ENCODE peak calls at places on chromosome 20, in eight cellular contexts. N, M, S, G, L, B, C and J are unnamed samples.

GRCh38 chr20:49775229-49775693 is 37.4 kb upstream of the SLC9A8 start:
- DNase-seq in N (peak; percentile 87), M (peak; percentile 71), S (no peak), G (peak; percentile 77), L (peak; percentile 64), B (no peak), C (peak; percentile 47), J (peak; percentile 94)

GRCh38 chr20:39289316-39289715 is 327.2 kb downstream of the DHX35 start:
- DNase-seq in N (no peak), M (no peak), S (no peak), G (no peak), L (no peak), B (no peak), C (no peak), J (no peak)

GRCh38 chr20:13105864-13106457 is 97.2 kb downstream of the SPTLC3 start:
- DNase-seq in N (peak; percentile 71), M (no peak), S (no peak), G (no peak), L (peak; percentile 33), B (no peak), C (no peak), J (peak; percentile 43)

GRCh38 chr20:45235995-45236394 is 14.8 kb downstream of the SEMG2 start:
- DNase-seq in N (no peak), M (peak; percentile 73), S (no peak), G (no peak), L (no peak), B (no peak), C (no peak), J (no peak)

GRCh38 chr20:10342152-10342551 is 91.9 kb downstream of the MKKS start:
- DNase-seq in N (no peak), M (no peak), S (no peak), G (no peak), L (no peak), B (no peak), C (no peak), J (no peak)

GRCh38 chr20:9535457-9535856 is 21.1 kb downstream of the LAMP5 start:
- DNase-seq in N (no peak), M (no peak), S (no peak), G (no peak), L (no peak), B (no peak), C (no peak), J (no peak)

GRCh38 chr20:22584630-22584921 is 204 bp upstream of the FOXA2 start:
- DNase-seq in N (no peak), M (no peak), S (no peak), G (no peak), L (no peak), B (no peak), C (no peak), J (no peak)

GRCh38 chr20:64146936-64147451 is 17.3 kb upstream of the MYT1 start:
- DNase-seq in N (no peak), M (peak; percentile 25), S (no peak), G (no peak), L (no peak), B (peak; percentile 74), C (peak; percentile 37), J (no peak)

GRCh38 chr20:33914871-33915270 is 78.8 kb upstream of the RALY start:
- DNase-seq in N (peak; percentile 34), M (no peak), S (peak; percentile 40), G (no peak), L (no peak), B (no peak), C (no peak), J (no peak)

GRCh38 chr20:35616465-35617396 is 1.1 kb downstream of the SPAG4 start:
- DNase-seq in N (peak; percentile 100), M (peak; percentile 95), S (no peak), G (peak; percentile 91), L (peak; percentile 19), B (peak; percentile 94), C (peak; percentile 56), J (peak; percentile 100)

GRCh38 chr20:50663095-50663821 is 28.1 kb downstream of the RIPOR3 start:
- DNase-seq in N (no peak), M (no peak), S (no peak), G (no peak), L (no peak), B (no peak), C (no peak), J (no peak)

GRCh38 chr20:43799150-43799711 is 72.4 kb upstream of the GTSF1L start:
- DNase-seq in N (peak; percentile 25), M (no peak), S (no peak), G (no peak), L (no peak), B (no peak), C (no peak), J (peak; percentile 7)

GRCh38 chr20:48928832-48929725 is 7.6 kb downstream of the ARFGEF2 start:
- DNase-seq in N (peak; percentile 9), M (no peak), S (no peak), G (no peak), L (no peak), B (no peak), C (no peak), J (peak; percentile 73)

GRCh38 chr20:665276-665675 is 10.3 kb downstream of the SCRT2 start:
- DNase-seq in N (no peak), M (no peak), S (no peak), G (no peak), L (no peak), B (no peak), C (no peak), J (no peak)

GRCh38 chr20:40370800-40371199 is 318.2 kb downstream of the MAFB start:
- DNase-seq in N (no peak), M (no peak), S (no peak), G (no peak), L (no peak), B (no peak), C (no peak), J (no peak)

GRCh38 chr20:12575352-12576095 is 433.2 kb upstream of the SPTLC3 start:
- DNase-seq in N (peak; percentile 12), M (no peak), S (no peak), G (peak; percentile 15), L (no peak), B (no peak), C (no peak), J (peak; percentile 93)

GRCh38 chr20:11332376-11332775 is 585.3 kb upstream of the BTBD3 start:
- DNase-seq in N (no peak), M (no peak), S (no peak), G (no peak), L (no peak), B (no peak), C (no peak), J (no peak)

GRCh38 chr20:44496976-44497375 is 21.3 kb downstream of the TTPAL start:
- DNase-seq in N (peak; percentile 61), M (no peak), S (no peak), G (no peak), L (peak; percentile 88), B (no peak), C (no peak), J (peak; percentile 73)

DNA sequence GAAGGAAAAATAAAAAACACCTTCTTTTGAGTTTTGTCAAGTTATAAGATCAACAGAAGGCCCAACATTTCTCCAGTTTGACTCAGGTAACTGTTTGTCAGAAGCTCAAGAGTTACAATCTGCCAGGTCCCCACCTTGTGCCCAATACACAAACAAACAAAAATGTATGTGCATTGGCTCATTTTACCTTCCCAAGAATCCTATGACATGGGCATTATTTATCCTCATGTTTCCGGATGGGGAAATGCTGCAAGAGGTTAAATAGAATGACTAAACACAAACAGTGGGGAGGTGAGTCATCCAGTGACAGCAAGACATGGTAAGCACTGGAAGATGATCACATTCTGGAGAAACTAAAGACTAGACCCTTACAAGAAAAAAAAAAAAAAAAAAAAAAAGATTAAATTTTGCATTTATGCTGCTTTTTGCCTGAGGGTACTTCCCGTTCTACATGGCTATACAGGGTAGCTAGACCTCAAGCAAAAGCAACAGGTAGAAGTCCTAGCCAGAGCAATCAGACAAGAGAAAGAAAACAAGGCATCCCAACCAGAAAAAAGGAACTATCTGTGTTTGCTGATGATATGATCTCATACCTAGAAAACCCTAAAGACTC is 23.6 kb upstream of the ANKRD60 start:
- DNase-seq in N (peak; percentile 88), M (no peak), S (no peak), G (no peak), L (peak; percentile 80), B (no peak), C (no peak), J (peak; percentile 97)
- H3K27ac ChIP-seq in N (peak overlapping the region; percentile 44), M (no peak overlapping the region), S (no peak overlapping the region), G (no peak overlapping the region), L (peak overlapping the region; percentile 77), B (no peak overlapping the region), C (no peak overlapping the region), J (peak overlapping the region; percentile 19)

GRCh38 chr20:6502999-6503398 is 264.5 kb upstream of the BMP2 start:
- DNase-seq in N (no peak), M (no peak), S (no peak), G (no peak), L (no peak), B (no peak), C (no peak), J (no peak)

GRCh38 chr20:6504826-6505225 is 262.7 kb upstream of the BMP2 start:
- DNase-seq in N (no peak), M (no peak), S (no peak), G (no peak), L (no peak), B (no peak), C (no peak), J (no peak)

GRCh38 chr20:6509375-6509774 is 258.1 kb upstream of the BMP2 start:
- DNase-seq in N (no peak), M (no peak), S (no peak), G (no peak), L (no peak), B (no peak), C (no peak), J (no peak)

GRCh38 chr20:6504179-6504578 is 263.3 kb upstream of the BMP2 start:
- DNase-seq in N (no peak), M (no peak), S (no peak), G (no peak), L (no peak), B (no peak), C (no peak), J (no peak)

DNA sequence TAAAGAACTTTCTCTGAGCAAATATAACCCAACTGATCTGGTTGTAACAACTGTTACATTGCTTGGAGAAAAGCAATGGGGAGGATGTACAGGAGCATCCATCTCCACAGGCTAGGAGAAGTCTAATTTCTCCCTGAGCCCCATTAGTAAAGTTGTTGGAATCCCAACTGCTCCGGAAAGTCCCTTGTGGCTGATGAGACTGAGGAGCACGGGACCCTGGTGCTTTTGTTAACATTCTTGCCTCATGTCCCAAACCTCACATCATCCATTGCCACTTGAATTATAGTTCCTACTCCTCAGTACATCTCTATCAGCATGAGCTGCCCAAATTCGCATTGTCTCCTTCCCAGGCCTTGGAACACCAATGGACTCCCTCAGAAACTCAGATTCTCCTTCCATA is 260.6 kb upstream of the BMP2 start:
- DNase-seq in N (no peak), M (no peak), S (no peak), G (no peak), L (no peak), B (no peak), C (no peak), J (no peak)
- H3K27ac ChIP-seq in N (no peak overlapping the region), M (no peak overlapping the region), S (no peak overlapping the region), G (no peak overlapping the region), L (no peak overlapping the region), B (no peak overlapping the region), C (no peak overlapping the region), J (no peak overlapping the region)

GRCh38 chr20:52212943-52213342 is 21.4 kb upstream of the ZFP64 start:
- DNase-seq in N (no peak), M (no peak), S (no peak), G (no peak), L (no peak), B (no peak), C (no peak), J (no peak)
- H3K27ac ChIP-seq in N (no peak overlapping the region), M (no peak overlapping the region), S (no peak overlapping the region), G (no peak overlapping the region), L (no peak overlapping the region), B (no peak overlapping the region), C (no peak overlapping the region), J (no peak overlapping the region)

GRCh38 chr20:46647469-46647868 is 3.8 kb downstream of the SLC13A3 start:
- DNase-seq in N (no peak), M (no peak), S (no peak), G (no peak), L (no peak), B (no peak), C (no peak), J (no peak)
- H3K27ac ChIP-seq in N (no peak overlapping the region), M (no peak overlapping the region), S (no peak overlapping the region), G (no peak overlapping the region), L (no peak overlapping the region), B (no peak overlapping the region), C (peak overlapping the region; percentile 61), J (no peak overlapping the region)